ENCODE peak calls at places on chromosome 3, in seven cellular contexts. U, Y, Z, N, E, W and D are unnamed samples.

GRCh38 chr3:180383332-180384020 is 218.5 kb upstream of the TTC14 start:
- DNase-seq in U (no peak), Y (no peak), Z (no peak), N (no peak), E (no peak), W (no peak), D (no peak)

GRCh38 chr3:132556467-132557159 is 40.5 kb upstream of the ACKR4 start:
- DNase-seq in U (no peak), Y (peak), Z (no peak), N (no peak), E (no peak), W (no peak), D (no peak)

GRCh38 chr3:159169828-159170227 is 368.0 kb downstream of the MFSD1 start:
- DNase-seq in U (peak), Y (no peak), Z (no peak), N (peak), E (no peak), W (no peak), D (no peak)

GRCh38 chr3:195892355-195893120 is 15.8 kb downstream of the TNK2 start:
- DNase-seq in U (peak), Y (peak), Z (peak), N (peak), E (peak), W (no peak), D (peak)

GRCh38 chr3:97950360-97950759 is 21.9 kb downstream of the RIOX2 start:
- DNase-seq in U (no peak), Y (no peak), Z (no peak), N (no peak), E (no peak), W (no peak), D (no peak)

GRCh38 chr3:65992106-65992505 is 46.6 kb downstream of the MAGI1 start:
- DNase-seq in U (no peak), Y (no peak), Z (no peak), N (peak), E (no peak), W (no peak), D (peak)

GRCh38 chr3:58495101-58495500 is 3.2 kb downstream of the KCTD6 start:
- DNase-seq in U (no peak), Y (no peak), Z (no peak), N (peak), E (no peak), W (no peak), D (no peak)

GRCh38 chr3:5006755-5007202 is 27.5 kb downstream of the BHLHE40 start:
- DNase-seq in U (no peak), Y (no peak), Z (no peak), N (no peak), E (peak), W (peak), D (no peak)

GRCh38 chr3:141019244-141019643 is 31.9 kb upstream of the SPSB4 start:
- DNase-seq in U (no peak), Y (no peak), Z (no peak), N (no peak), E (no peak), W (no peak), D (no peak)

GRCh38 chr3:178343433-178344038 is 192.7 kb upstream of the KCNMB2 start:
- DNase-seq in U (no peak), Y (no peak), Z (no peak), N (no peak), E (no peak), W (peak), D (no peak)

GRCh38 chr3:22951910-22952309 is 251.2 kb upstream of the UBE2E2 start:
- DNase-seq in U (no peak), Y (peak), Z (no peak), N (no peak), E (no peak), W (no peak), D (no peak)

GRCh38 chr3:153927107-153927506 is 194.1 kb upstream of the ARHGEF26 start:
- DNase-seq in U (no peak), Y (no peak), Z (no peak), N (peak), E (peak), W (no peak), D (peak)

GRCh38 chr3:12750223-12750622 is 8.8 kb downstream of the TMEM40 start:
- DNase-seq in U (peak), Y (peak), Z (peak), N (peak), E (no peak), W (no peak), D (peak)

GRCh38 chr3:19357947-19358346 is 209.6 kb downstream of the KCNH8 start:
- DNase-seq in U (no peak), Y (no peak), Z (no peak), N (no peak), E (no peak), W (no peak), D (no peak)

GRCh38 chr3:37279226-37279625 is 104.8 kb upstream of the LRRFIP2 start:
- DNase-seq in U (no peak), Y (no peak), Z (no peak), N (no peak), E (no peak), W (no peak), D (no peak)

GRCh38 chr3:68919000-68919399 is 13.3 kb downstream of the TAFA4 start:
- DNase-seq in U (no peak), Y (no peak), Z (no peak), N (peak), E (no peak), W (no peak), D (peak)

GRCh38 chr3:185639632-185640206 is 53.6 kb downstream of the SENP2 start:
- DNase-seq in U (no peak), Y (no peak), Z (no peak), N (no peak), E (no peak), W (no peak), D (no peak)

GRCh38 chr3:96000963-96001362 is 813.4 kb upstream of the EPHA6 start:
- DNase-seq in U (peak), Y (no peak), Z (no peak), N (no peak), E (peak), W (no peak), D (no peak)

GRCh38 chr3:6679510-6679909 is 181.4 kb upstream of the GRM7 start:
- DNase-seq in U (no peak), Y (no peak), Z (no peak), N (no peak), E (no peak), W (no peak), D (no peak)

GRCh38 chr3:21912656-21913055 is 161.6 kb upstream of the ZNF385D start:
- DNase-seq in U (no peak), Y (no peak), Z (no peak), N (peak), E (no peak), W (no peak), D (no peak)

GRCh38 chr3:128753715-128754114 is 27.7 kb downstream of the RAB7A start:
- DNase-seq in U (no peak), Y (no peak), Z (no peak), N (no peak), E (no peak), W (no peak), D (no peak)

GRCh38 chr3:141940204-141940776 is 63.8 kb downstream of the ATP1B3 start:
- DNase-seq in U (no peak), Y (no peak), Z (no peak), N (peak), E (no peak), W (peak), D (no peak)

GRCh38 chr3:50519471-50520089 is 16.1 kb upstream of the CACNA2D2 start:
- DNase-seq in U (peak), Y (peak), Z (peak), N (peak), E (peak), W (peak), D (peak)

GRCh38 chr3:197285557-197285956 is 12.9 kb downstream of the DLG1 start:
- DNase-seq in U (no peak), Y (no peak), Z (no peak), N (no peak), E (no peak), W (no peak), D (no peak)

GRCh38 chr3:115804722-115805121 is 181.4 kb downstream of the GAP43 start:
- DNase-seq in U (no peak), Y (no peak), Z (no peak), N (peak), E (no peak), W (no peak), D (no peak)

GRCh38 chr3:46812237-46812791 is 50.9 kb downstream of the MYL3 start:
- DNase-seq in U (no peak), Y (peak), Z (peak), N (peak), E (peak), W (peak), D (peak)

GRCh38 chr3:142501004-142501926 is 53.4 kb upstream of the XRN1 start:
- DNase-seq in U (no peak), Y (no peak), Z (no peak), N (peak), E (no peak), W (no peak), D (no peak)

GRCh38 chr3:48594431-48595049 is 589 bp downstream of the COL7A1 start:
- DNase-seq in U (no peak), Y (no peak), Z (no peak), N (no peak), E (no peak), W (no peak), D (peak)

DNA sequence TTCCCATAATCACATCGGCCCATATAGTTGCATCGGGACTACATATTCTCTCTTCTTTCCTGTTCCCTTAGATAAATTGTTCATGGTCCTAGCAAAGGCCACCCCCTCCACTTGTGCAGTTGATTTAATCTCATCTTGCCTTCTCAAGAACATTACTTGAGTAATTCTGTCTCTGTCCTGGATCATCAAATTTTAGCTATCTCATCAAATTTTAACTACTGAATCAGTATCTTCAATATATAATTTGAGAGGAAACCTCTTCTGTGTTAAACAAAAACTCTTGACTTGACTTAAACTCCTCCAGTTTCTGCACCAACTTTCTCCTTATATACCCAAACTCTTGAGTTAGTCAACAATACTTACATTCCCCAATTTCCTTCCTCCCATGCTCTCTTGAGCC is 4.2 kb upstream of the PRR23B start:
- DNase-seq in U (no peak), Y (no peak), Z (no peak), N (no peak), E (no peak), W (no peak), D (no peak)
- TF ChIP-seq CTCF in U (no peak), Y (no peak), Z (no peak), N (no peak), E (no peak), W (no peak), D (no peak)

GRCh38 chr3:39385456-39386098 is 2.4 kb downstream of the SLC25A38 start:
- DNase-seq in U (no peak), Y (no peak), Z (no peak), N (no peak), E (no peak), W (no peak), D (no peak)

GRCh38 chr3:39386331-39386730 is 3.2 kb downstream of the SLC25A38 start:
- DNase-seq in U (no peak), Y (no peak), Z (no peak), N (no peak), E (no peak), W (no peak), D (no peak)

GRCh38 chr3:39387411-39387975 is 4.3 kb downstream of the SLC25A38 start:
- DNase-seq in U (no peak), Y (no peak), Z (no peak), N (no peak), E (no peak), W (no peak), D (no peak)

GRCh38 chr3:39384665-39385000 is 1.5 kb downstream of the SLC25A38 start:
- DNase-seq in U (no peak), Y (no peak), Z (no peak), N (no peak), E (no peak), W (no peak), D (no peak)

GRCh38 chr3:39388741-39389248 is 5.6 kb downstream of the SLC25A38 start:
- DNase-seq in U (no peak), Y (no peak), Z (no peak), N (no peak), E (no peak), W (no peak), D (no peak)
- H3K4me3 ChIP-seq in U (no peak), Y (no peak), Z (no peak), N (no peak), E (no peak), W (no peak), D (no peak)

GRCh38 chr3:174321549-174321948 is 537.6 kb upstream of the NAALADL2 start:
- DNase-seq in U (no peak), Y (no peak), Z (no peak), N (no peak), E (no peak), W (no peak), D (no peak)

GRCh38 chr3:174322789-174323188 is 536.3 kb upstream of the NAALADL2 start:
- DNase-seq in U (no peak), Y (no peak), Z (no peak), N (no peak), E (no peak), W (no peak), D (no peak)

GRCh38 chr3:174318146-174318545 is 541.0 kb upstream of the NAALADL2 start:
- DNase-seq in U (no peak), Y (no peak), Z (no peak), N (no peak), E (no peak), W (no peak), D (no peak)

DNA sequence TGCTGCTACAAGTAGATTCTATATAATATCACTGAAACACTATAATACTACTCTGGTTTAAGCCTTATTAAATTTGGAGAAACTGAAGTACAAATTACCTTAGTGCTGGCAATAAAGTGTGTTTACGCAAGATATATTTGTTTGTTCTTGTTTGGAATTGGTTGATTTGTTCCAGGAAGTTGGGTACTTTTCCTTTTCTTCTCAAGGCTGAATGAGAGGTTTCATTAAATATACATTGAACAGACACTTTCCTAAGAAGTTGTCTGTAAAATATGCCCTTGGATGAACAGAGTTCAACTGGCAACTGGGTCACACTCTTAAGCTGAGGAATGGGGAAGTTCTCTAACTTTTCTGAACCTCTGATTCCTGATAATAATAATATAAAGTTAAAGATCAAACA is 542.1 kb upstream of the NAALADL2 start:
- DNase-seq in U (no peak), Y (no peak), Z (no peak), N (no peak), E (no peak), W (no peak), D (no peak)
- H3K27ac ChIP-seq in U (no peak), Y (no peak), Z (no peak), N (no peak), E (no peak), W (no peak), D (no peak)

GRCh38 chr3:127598841-127599570 is 795 bp downstream of the MCM2 start:
- DNase-seq in U (peak), Y (no peak), Z (no peak), N (no peak), E (no peak), W (no peak), D (no peak)
- TF ChIP-seq CTCF in U (no peak), Y (no peak), Z (no peak), N (no peak), E (no peak), W (no peak), D (no peak)

DNA sequence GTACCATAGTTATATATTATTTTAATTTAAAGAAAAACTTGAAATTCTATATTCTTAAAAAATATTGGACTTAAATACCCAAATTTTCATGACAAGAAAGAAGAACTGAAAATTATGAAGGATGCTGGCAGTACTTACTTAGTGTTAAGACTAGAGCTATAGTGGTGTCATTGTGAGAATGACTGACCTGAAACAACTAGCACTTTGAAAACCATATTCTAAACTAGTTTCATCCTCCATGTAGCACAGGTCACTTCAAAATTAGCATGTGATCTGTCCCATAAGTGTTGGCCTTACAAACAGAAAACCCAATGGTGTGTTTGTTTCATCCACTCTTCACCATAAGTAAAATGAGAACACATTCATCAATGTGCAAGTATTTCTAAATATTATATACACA is 208.6 kb downstream of the ZIC4 start:
- DNase-seq in U (no peak), Y (no peak), Z (no peak), N (no peak), E (no peak), W (no peak), D (no peak)
- H3K4me3 ChIP-seq in U (no peak), Y (no peak), Z (no peak), N (no peak), E (no peak), W (no peak), D (no peak)

DNA sequence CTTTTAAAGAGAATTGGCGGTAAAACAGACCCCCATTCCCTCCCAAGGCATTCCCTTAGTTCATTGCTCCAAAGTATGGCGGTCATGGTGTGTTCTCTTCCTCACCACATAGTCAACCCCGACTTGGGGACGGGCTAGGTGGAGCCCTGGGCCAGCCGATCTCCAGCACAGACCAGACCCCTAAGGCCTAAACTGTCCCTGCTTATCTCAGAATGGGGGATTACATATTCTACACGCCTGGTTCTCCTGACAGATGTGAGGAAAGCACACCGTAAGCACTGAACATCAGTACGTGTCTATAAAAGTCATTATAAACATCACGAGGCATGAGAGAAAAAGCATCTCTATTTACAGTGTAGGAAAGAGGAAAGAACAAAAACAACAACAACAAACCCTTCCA is 244.5 kb upstream of the STT3B start:
- DNase-seq in U (no peak), Y (no peak), Z (no peak), N (no peak), E (no peak), W (no peak), D (no peak)
- H3K27ac ChIP-seq in U (peak), Y (peak), Z (no peak), N (no peak), E (no peak), W (no peak), D (no peak)

DNA sequence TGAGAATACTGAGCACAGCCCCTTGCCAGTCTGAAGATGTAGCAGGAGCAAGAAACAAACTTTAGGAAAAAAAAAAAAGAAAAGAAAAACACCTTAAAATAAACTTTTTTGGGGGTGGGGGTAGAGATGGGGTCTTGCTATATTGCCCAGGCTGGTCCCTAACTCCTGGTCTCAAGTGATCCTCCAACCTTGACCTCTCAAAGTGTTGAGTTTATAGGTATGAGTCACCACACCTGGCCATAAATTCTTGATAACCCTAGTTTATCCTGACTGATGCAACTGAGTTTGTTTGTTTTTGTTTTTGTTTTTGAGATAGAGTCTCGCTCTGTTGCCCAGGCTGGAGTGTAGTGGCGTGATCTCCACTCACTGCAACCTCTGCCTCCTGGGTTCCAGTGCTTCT is 28.4 kb downstream of the GXYLT2 start:
- DNase-seq in U (no peak), Y (no peak), Z (no peak), N (no peak), E (no peak), W (no peak), D (no peak)
- TF ChIP-seq CTCF in U (no peak), Y (no peak), Z (no peak), N (no peak), E (no peak), W (no peak), D (no peak)

GRCh38 chr3:119643094-119643493 is 17.3 kb downstream of the POPDC2 start:
- DNase-seq in U (no peak), Y (no peak), Z (no peak), N (no peak), E (no peak), W (no peak), D (peak)

GRCh38 chr3:119644481-119644880 is 15.9 kb downstream of the POPDC2 start:
- DNase-seq in U (no peak), Y (no peak), Z (no peak), N (no peak), E (no peak), W (no peak), D (no peak)

GRCh38 chr3:119645813-119646212 is 14.6 kb downstream of the POPDC2 start:
- DNase-seq in U (peak), Y (no peak), Z (no peak), N (no peak), E (no peak), W (no peak), D (no peak)

GRCh38 chr3:119641416-119641815 is 19.0 kb downstream of the POPDC2 start:
- DNase-seq in U (no peak), Y (no peak), Z (no peak), N (no peak), E (no peak), W (no peak), D (no peak)

DNA sequence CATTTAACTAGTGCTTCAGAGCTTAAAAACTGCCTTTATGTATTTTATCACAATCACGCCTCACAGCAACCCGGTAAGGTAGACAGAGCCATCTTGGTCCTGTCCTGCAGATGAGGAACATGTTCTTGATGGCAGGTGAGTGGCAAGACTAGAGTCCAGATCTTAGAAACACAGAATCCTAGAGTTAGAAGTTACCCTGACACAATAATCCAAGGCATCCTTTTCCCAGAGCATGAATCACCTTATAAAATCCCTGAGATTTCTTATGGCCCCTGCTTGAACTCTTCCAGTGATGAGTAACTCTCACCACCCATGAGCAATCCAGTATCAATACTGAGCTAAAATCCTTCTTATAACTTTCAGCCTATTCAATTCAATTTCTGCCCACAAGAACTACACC is 16.9 kb downstream of the POPDC2 start:
- DNase-seq in U (no peak), Y (no peak), Z (no peak), N (peak), E (no peak), W (no peak), D (peak)
- H3K4me3 ChIP-seq in U (no peak), Y (peak), Z (no peak), N (no peak), E (no peak), W (no peak), D (no peak)